ENCODE peak calls at places on chromosomes 3 and 15, in five cellular contexts. S is ovary, U is left ventricle myocardium inferior, E is lower leg skin, L is upper lobe of right lung. Q is an unnamed sample.

GRCh38 chr3:197539651-197540051 is 16.1 kb downstream of the BDH1 start:
- DNase-seq in U (no peak), S (no peak), E (peak; percentile 41), L (no peak), Q (no peak)

GRCh38 chr15:81642451-81642990 is 268.5 kb upstream of the TMC3 start:
- DNase-seq in E (no peak), S (no peak), U (no peak), L (no peak), Q (no peak)

GRCh38 chr15:26697913-26698312 is 75.0 kb downstream of the GABRB3 start:
- DNase-seq in U (no peak), L (no peak), S (no peak), E (no peak), Q (no peak)

GRCh38 chr3:72481542-72481941 is 366.7 kb downstream of the SHQ1 start:
- DNase-seq in L (no peak), E (no peak), S (no peak), U (no peak), Q (no peak)

GRCh38 chr3:71651625-71652024 is 68.1 kb upstream of the FOXP1 start:
- DNase-seq in L (no peak), U (no peak), S (no peak), E (no peak), Q (no peak)

GRCh38 chr3:193660698-193661400 is 67.8 kb downstream of the OPA1 start:
- DNase-seq in U (no peak), S (no peak), L (no peak), E (no peak), Q (no peak)

GRCh38 chr3:70618151-70618550 is 305.7 kb upstream of the MDFIC2 start:
- DNase-seq in U (no peak), S (no peak), L (no peak), E (no peak), Q (no peak)

GRCh38 chr3:88231207-88231606 is 81.4 kb downstream of the C3orf38 start:
- DNase-seq in S (no peak), L (no peak), U (no peak), E (no peak), Q (no peak)

GRCh38 chr3:37040231-37040630 is 46.9 kb downstream of the MLH1 start:
- DNase-seq in U (no peak), E (no peak), L (no peak), S (no peak), Q (no peak)

GRCh38 chr15:95581595-95581994 is 748.9 kb upstream of the NR2F2 start:
- DNase-seq in S (no peak), L (no peak), U (no peak), E (no peak), Q (no peak)

GRCh38 chr15:69718445-69718844 is 265.8 kb downstream of the RPLP1 start:
- DNase-seq in S (no peak), E (no peak), U (no peak), L (no peak), Q (no peak)

GRCh38 chr3:152745677-152746076 is 89.3 kb upstream of the P2RY1 start:
- DNase-seq in L (no peak), U (no peak), E (no peak), S (no peak), Q (no peak)

GRCh38 chr3:184566441-184567414 is 5.1 kb downstream of the EPHB3 start:
- DNase-seq in U (no peak), E (peak; percentile 74), S (no peak), L (no peak), Q (no peak)

GRCh38 chr3:60803812-60804211 is 447.4 kb downstream of the FHIT start:
- DNase-seq in L (no peak), U (no peak), E (no peak), S (no peak), Q (no peak)

GRCh38 chr3:41249318-41249717 is 50.0 kb downstream of the CTNNB1 start:
- DNase-seq in L (no peak), S (no peak), U (no peak), E (no peak), Q (no peak)

GRCh38 chr3:25273582-25274171 is 154.4 kb upstream of the RARB start:
- DNase-seq in U (no peak), E (no peak), S (no peak), L (no peak), Q (no peak)

GRCh38 chr3:146256851-146257486 is 6.1 kb upstream of the PLSCR4 start:
- DNase-seq in E (no peak), L (no peak), U (no peak), S (no peak), Q (no peak)

GRCh38 chr3:106247902-106248684 is 379.3 kb upstream of the CBLB start:
- DNase-seq in E (no peak), L (no peak), S (no peak), U (no peak), Q (no peak)

GRCh38 chr3:39288300-39288808 is 8.5 kb upstream of the CX3CR1 start:
- DNase-seq in E (peak; percentile 70), U (peak; percentile 66), S (peak; percentile 74), L (peak; percentile 84), Q (peak; percentile 89)

GRCh38 chr3:155465664-155466063 is 172.2 kb upstream of the STRIT1 start:
- DNase-seq in U (no peak), E (no peak), L (no peak), S (no peak), Q (no peak)

GRCh38 chr3:57577786-57578185 is 19.4 kb downstream of the ARF4 start:
- DNase-seq in U (no peak), E (no peak), L (no peak), S (no peak), Q (no peak)

GRCh38 chr3:57586778-57587177 is 10.4 kb downstream of the ARF4 start:
- DNase-seq in U (no peak), S (no peak), E (no peak), L (no peak), Q (no peak)

GRCh38 chr3:57587946-57588345 is 9.2 kb downstream of the ARF4 start:
- DNase-seq in S (no peak), L (no peak), E (no peak), U (no peak), Q (no peak)

GRCh38 chr3:57583544-57583943 is 13.6 kb downstream of the ARF4 start:
- DNase-seq in S (no peak), L (no peak), E (no peak), U (no peak), Q (no peak)

DNA sequence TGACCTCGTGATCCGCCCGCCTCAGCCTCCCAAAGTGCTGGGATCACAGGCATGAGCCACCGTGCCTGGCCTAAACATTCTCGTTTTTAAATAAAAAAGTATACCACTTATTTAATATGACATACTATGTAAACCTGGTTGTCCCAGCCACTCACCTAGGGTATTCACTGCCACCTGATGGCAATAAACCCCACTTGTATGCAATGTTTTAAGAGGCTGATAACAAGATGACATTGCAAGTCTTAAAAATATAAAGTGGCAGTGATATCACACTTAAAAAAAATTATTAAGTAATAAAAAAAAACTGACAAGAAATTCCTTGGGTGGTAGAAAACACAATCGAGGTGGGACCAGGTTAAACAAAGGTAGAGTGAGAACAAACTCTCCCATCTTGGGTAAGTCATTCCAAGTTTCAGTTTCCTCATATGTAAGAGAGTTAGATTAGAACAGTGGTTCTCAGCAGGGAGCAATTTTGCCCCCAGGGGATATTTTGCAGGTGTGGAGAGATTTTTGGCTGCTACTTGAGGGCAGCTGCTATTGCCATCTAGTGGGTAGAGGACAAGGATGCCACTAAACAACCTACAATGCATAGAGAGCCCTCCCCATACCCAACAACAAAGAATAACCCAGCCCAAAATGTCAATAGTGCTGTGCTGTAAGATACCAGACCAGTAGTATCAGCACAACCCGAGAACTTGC is 14.5 kb downstream of the ARF4 start:
- DNase-seq in S (no peak), E (no peak), U (no peak), L (no peak), Q (no peak)
- TF ChIP-seq CTCF in S (no peak), E (no peak), U (peak; percentile 25), L (no peak), Q (peak; percentile 29)

GRCh38 chr15:58065011-58065444 is 483 bp downstream of the ALDH1A2 start:
- DNase-seq in S (peak; percentile 16), E (no peak), U (peak; percentile 38), L (peak; percentile 64), Q (no peak)

GRCh38 chr15:58063612-58064011 is 1.9 kb downstream of the ALDH1A2 start:
- DNase-seq in S (no peak), L (no peak), U (no peak), E (no peak), Q (no peak)

GRCh38 chr15:58065445-58066041 is at the start of gene ALDH1A2:
- DNase-seq in U (peak; percentile 52), S (peak; percentile 45), E (no peak), L (peak; percentile 76), Q (no peak)

GRCh38 chr15:58064119-58065010 is 1.1 kb downstream of the ALDH1A2 start:
- DNase-seq in S (no peak), L (no peak), U (no peak), E (no peak), Q (no peak)

DNA sequence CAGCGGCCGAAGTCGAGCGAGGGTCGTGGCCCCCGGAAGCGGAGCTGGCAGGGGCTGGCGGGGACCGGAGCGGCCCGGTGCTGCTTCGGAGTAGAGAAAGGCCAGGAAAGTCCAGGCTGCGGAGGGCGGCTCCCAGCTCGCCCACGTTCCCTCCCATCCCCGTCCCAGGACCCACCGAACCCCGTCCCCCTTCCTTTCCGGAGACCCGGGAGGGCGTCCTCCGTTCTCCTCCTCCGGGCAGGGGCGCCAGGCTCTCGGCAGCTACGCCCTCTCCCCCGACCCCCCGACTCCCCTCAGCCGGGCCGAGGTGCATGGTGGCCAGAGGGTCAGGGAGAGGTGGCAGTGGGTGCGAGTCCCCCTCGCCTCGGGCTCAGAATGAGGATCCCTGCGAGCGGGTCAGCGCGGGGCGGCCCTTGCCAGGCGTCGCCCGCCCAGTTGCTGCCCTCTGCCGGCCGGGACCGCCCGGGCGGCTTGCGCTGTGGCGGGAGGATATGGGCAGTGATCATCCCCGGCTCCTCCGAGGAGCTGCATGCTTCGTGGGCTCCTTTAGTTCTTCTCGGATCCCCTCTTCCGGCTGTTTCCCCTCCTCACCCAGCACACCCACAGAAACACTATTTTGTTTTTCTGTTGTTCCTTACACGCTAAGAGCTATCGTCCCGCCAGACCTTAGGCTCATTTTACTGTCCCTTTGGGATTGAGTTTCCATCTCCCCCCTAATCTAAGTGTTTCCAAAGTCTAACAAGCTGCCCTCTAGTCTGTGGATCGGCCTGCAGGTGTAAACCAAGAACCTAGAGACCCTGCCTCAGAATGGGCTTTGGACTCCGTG is 744 bp upstream of the ALDH1A2 start:
- DNase-seq in E (no peak), U (peak; percentile 67), L (peak; percentile 87), S (peak; percentile 72), Q (peak; percentile 88)
- TF ChIP-seq CTCF in E (no peak), U (peak; percentile 96), L (peak; percentile 88), S (peak; percentile 75), Q (peak; percentile 97)

GRCh38 chr15:100733786-100734185 is 131.4 kb downstream of the ASB7 start:
- DNase-seq in S (no peak), L (no peak), E (no peak), U (no peak), Q (no peak)
- TF ChIP-seq CTCF in S (no peak), L (no peak), E (no peak), U (no peak), Q (no peak)

GRCh38 chr3:181565416-181565815 is 146.3 kb upstream of the SOX2 start:
- DNase-seq in L (no peak), U (no peak), S (no peak), E (no peak), Q (no peak)

GRCh38 chr3:181561605-181562031 is 150.1 kb upstream of the SOX2 start:
- DNase-seq in U (no peak), S (no peak), E (no peak), L (no peak), Q (no peak)

GRCh38 chr3:181561130-181561529 is 150.6 kb upstream of the SOX2 start:
- DNase-seq in L (no peak), S (no peak), U (no peak), E (no peak), Q (no peak)

GRCh38 chr3:181567446-181568075 is 144.2 kb upstream of the SOX2 start:
- DNase-seq in S (no peak), E (no peak), U (no peak), L (no peak), Q (no peak)

GRCh38 chr3:181564222-181564621 is 147.5 kb upstream of the SOX2 start:
- DNase-seq in U (no peak), L (no peak), S (no peak), E (no peak), Q (no peak)
- TF ChIP-seq CTCF in U (no peak), L (no peak), S (no peak), E (no peak), Q (no peak)